ENCODE peak calls at places on chromosome 6, in five cellular contexts. One of them, this sample, is unnamed.

GRCh38 chr6:138492113-138492512 is 7.2 kb downstream of the NHSL1 start:
- DNase-seq in heart left ventricle: no peak
- DNase-seq in adrenal gland: no peak
- DNase-seq in IMR-90: no peak
- DNase-seq in H1: no peak
- DNase-seq in this sample: no peak

GRCh38 chr6:52221302-52221701 is 23.0 kb downstream of the IL17F start:
- DNase-seq in IMR-90: no peak
- DNase-seq in heart left ventricle: no peak
- DNase-seq in H1: no peak
- DNase-seq in adrenal gland: no peak
- DNase-seq in this sample: no peak

GRCh38 chr6:84645000-84645399 is 119.4 kb downstream of the TBX18 start:
- DNase-seq in heart left ventricle: no peak
- DNase-seq in H1: no peak
- DNase-seq in IMR-90: peak
- DNase-seq in adrenal gland: no peak
- DNase-seq in this sample: no peak

GRCh38 chr6:2531426-2532208 is 219.1 kb downstream of the MYLK4 start:
- DNase-seq in adrenal gland: no peak
- DNase-seq in IMR-90: peak
- DNase-seq in H1: no peak
- DNase-seq in heart left ventricle: no peak
- DNase-seq in this sample: no peak

GRCh38 chr6:37827603-37828265 is 8.2 kb downstream of the ZFAND3 start:
- DNase-seq in adrenal gland: no peak
- DNase-seq in H1: no peak
- DNase-seq in heart left ventricle: no peak
- DNase-seq in IMR-90: no peak
- DNase-seq in this sample: no peak

GRCh38 chr6:7146079-7146828 is 38.5 kb downstream of the RREB1 start:
- DNase-seq in adrenal gland: peak
- DNase-seq in IMR-90: peak
- DNase-seq in heart left ventricle: no peak
- DNase-seq in H1: no peak
- DNase-seq in this sample: no peak

GRCh38 chr6:167846997-167847606 is 20.4 kb downstream of the AFDN start:
- DNase-seq in adrenal gland: no peak
- DNase-seq in IMR-90: no peak
- DNase-seq in heart left ventricle: no peak
- DNase-seq in H1: no peak
- DNase-seq in this sample: no peak

GRCh38 chr6:12114055-12114503 is 102.0 kb downstream of the HIVEP1 start:
- DNase-seq in adrenal gland: no peak
- DNase-seq in H1: no peak
- DNase-seq in IMR-90: no peak
- DNase-seq in heart left ventricle: no peak
- DNase-seq in this sample: no peak

GRCh38 chr6:131949615-131949908 is 1.6 kb downstream of the CCN2 start:
- DNase-seq in IMR-90: peak
- DNase-seq in heart left ventricle: no peak
- DNase-seq in H1: no peak
- DNase-seq in adrenal gland: no peak
- DNase-seq in this sample: peak

GRCh38 chr6:9456241-9456658 is 958.6 kb downstream of the TFAP2A start:
- DNase-seq in H1: peak
- DNase-seq in adrenal gland: no peak
- DNase-seq in IMR-90: no peak
- DNase-seq in heart left ventricle: no peak
- DNase-seq in this sample: no peak

GRCh38 chr6:123715243-123715863 is 78.6 kb upstream of the TRDN start:
- DNase-seq in adrenal gland: peak
- DNase-seq in H1: no peak
- DNase-seq in heart left ventricle: no peak
- DNase-seq in IMR-90: no peak
- DNase-seq in this sample: peak

GRCh38 chr6:108667984-108668383 is 107.3 kb downstream of the FOXO3 start:
- DNase-seq in IMR-90: peak
- DNase-seq in heart left ventricle: no peak
- DNase-seq in H1: no peak
- DNase-seq in adrenal gland: no peak
- DNase-seq in this sample: no peak

GRCh38 chr6:167565884-167566491 is 241.1 kb downstream of the TTLL2 start:
- DNase-seq in adrenal gland: peak
- DNase-seq in heart left ventricle: no peak
- DNase-seq in H1: no peak
- DNase-seq in IMR-90: no peak
- DNase-seq in this sample: peak

GRCh38 chr6:27605401-27606342 is 132.8 kb upstream of the ZNF184 start:
- DNase-seq in IMR-90: peak
- DNase-seq in heart left ventricle: no peak
- DNase-seq in adrenal gland: no peak
- DNase-seq in H1: peak
- DNase-seq in this sample: no peak

GRCh38 chr6:27130668-27131428 is 116.7 kb upstream of the PRSS16 start:
- DNase-seq in IMR-90: no peak
- DNase-seq in heart left ventricle: no peak
- DNase-seq in H1: no peak
- DNase-seq in adrenal gland: no peak
- DNase-seq in this sample: no peak

GRCh38 chr6:53104916-53105315 is 39.7 kb downstream of the FBXO9 start:
- DNase-seq in heart left ventricle: no peak
- DNase-seq in IMR-90: no peak
- DNase-seq in adrenal gland: no peak
- DNase-seq in H1: no peak
- DNase-seq in this sample: no peak

DNA sequence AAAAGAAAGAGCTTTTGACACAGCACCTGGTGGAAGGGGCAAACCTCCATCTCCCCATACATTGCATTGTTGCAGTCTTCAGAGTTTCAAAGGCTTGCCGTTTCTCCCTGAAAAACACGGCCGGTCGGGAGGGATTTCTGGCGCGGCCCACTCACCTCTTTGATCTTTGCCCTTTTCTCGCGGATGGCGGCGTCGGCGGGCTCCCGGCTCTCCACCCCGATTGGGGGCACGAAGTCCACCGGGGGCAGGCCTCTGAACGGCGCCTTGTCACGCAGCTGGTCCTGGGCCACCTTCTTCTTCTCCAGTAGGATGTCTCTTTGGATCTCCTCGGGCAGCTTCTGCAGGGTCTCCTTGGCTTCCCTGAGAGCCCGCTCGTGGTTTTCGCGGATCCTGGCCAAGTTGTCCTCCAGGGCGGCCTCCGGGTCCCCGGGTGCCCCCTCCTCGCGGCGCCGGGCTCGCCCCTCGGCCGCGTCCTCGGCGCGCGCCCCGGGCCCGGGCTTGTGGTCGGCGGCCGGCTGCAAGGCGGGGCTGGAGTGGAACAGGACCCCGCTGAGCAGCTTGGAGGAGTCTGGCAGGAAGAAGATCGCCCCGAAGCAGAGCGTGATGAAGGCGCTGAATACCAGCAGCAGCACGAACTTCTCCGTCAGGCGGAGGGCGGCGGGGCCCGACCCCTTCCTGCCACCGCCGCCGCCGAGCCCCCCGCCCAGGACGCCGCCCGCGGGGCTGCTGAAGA is 1.1 kb downstream of the MAN1A1 start:
- DNase-seq in heart left ventricle: peak
- DNase-seq in adrenal gland: peak
- DNase-seq in IMR-90: peak
- DNase-seq in H1: peak
- DNase-seq in this sample: no peak
- TF ChIP-seq POLR2A in heart left ventricle: no peak
- TF ChIP-seq POLR2A in adrenal gland: no peak
- TF ChIP-seq POLR2A in IMR-90: no peak
- TF ChIP-seq POLR2A in H1: no peak
- TF ChIP-seq POLR2A in this sample: no peak

GRCh38 chr6:34877869-34878485 is 9.9 kb downstream of the TAF11 start:
- DNase-seq in IMR-90: no peak
- DNase-seq in heart left ventricle: no peak
- DNase-seq in adrenal gland: no peak
- DNase-seq in H1: no peak
- DNase-seq in this sample: no peak
- TF ChIP-seq POLR2A in IMR-90: no peak
- TF ChIP-seq POLR2A in heart left ventricle: no peak
- TF ChIP-seq POLR2A in adrenal gland: no peak
- TF ChIP-seq POLR2A in H1: no peak
- TF ChIP-seq POLR2A in this sample: no peak

DNA sequence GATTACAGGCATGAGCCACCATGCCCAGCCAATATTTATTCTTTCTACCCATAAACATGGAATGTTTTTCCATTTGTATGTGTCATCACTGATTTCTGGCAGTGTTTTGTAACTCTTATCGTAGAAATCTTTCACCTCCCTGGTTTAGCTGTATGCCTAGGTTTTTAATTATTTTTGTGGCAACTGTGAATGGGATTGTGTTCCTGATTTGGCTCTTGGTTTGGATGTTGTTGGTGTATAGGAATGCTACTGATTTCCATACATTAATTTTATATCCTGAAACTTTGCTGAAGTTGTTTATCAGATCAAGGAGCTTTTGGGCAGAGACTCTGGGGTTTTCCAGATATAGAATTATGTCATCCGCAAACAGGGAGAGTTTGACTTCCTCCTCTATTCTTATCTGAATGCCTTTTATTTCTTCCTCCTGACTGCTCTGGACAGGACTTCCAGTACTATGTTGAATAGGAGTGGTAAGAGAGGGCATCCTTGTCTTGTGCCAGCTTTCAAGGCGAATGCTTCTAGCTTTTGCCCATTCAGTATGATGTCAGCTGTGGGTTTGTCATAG is 198.6 kb downstream of the ZDHHC14 start:
- DNase-seq in heart left ventricle: no peak
- DNase-seq in IMR-90: no peak
- DNase-seq in H1: no peak
- DNase-seq in adrenal gland: peak
- DNase-seq in this sample: no peak
- TF ChIP-seq POLR2A in heart left ventricle: no peak
- TF ChIP-seq POLR2A in IMR-90: no peak
- TF ChIP-seq POLR2A in H1: no peak
- TF ChIP-seq POLR2A in adrenal gland: no peak
- TF ChIP-seq POLR2A in this sample: no peak

DNA sequence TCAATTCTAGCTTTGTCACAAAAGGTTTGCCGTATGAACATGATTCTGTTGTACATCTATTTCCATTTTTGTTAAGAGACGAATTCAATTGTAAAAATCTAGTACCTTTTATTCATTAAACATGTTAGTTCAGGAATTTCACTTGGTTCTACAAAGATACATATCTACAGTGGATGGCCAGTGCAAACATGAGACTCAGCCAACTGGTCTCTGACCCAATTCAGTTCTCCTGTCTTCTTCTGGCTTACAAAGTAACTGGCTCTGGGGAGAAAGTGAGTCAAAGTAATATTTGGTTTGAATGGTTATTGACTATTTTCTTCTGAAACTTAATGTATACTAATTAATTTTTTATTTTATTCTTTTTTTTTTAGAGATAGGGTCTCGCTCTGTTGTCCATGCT is 70.0 kb downstream of the ESR1 start:
- DNase-seq in adrenal gland: no peak
- DNase-seq in heart left ventricle: no peak
- DNase-seq in H1: no peak
- DNase-seq in IMR-90: no peak
- DNase-seq in this sample: no peak
- TF ChIP-seq POLR2A in adrenal gland: no peak
- TF ChIP-seq POLR2A in heart left ventricle: no peak
- TF ChIP-seq POLR2A in H1: no peak
- TF ChIP-seq POLR2A in IMR-90: no peak
- TF ChIP-seq POLR2A in this sample: no peak